ENCODE peak calls at places on chromosomes 16 and 17, in four cellular contexts. Q, I, D and J are unnamed samples.

GRCh38 chr17:67289174-67289876 is 44.3 kb upstream of the HELZ start:
- DNase-seq in Q (peak; percentile 55), I (peak; percentile 41), D (peak; percentile 74), J (no peak)

GRCh38 chr17:77429985-77430752 is 289.4 kb downstream of the SEC14L1 start:
- DNase-seq in Q (peak; percentile 99), I (peak; percentile 79), D (peak; percentile 100), J (peak; percentile 76)

GRCh38 chr17:622356-622755 is 92.3 kb downstream of the VPS53 start:
- DNase-seq in Q (peak; percentile 87), I (no peak), D (no peak), J (no peak)

GRCh38 chr17:83083368-83084201 is 4.2 kb downstream of the METRNL start:
- DNase-seq in Q (peak; percentile 99), I (no peak), D (peak; percentile 80), J (peak; percentile 70)

GRCh38 chr17:60601443-60602384 is 1.7 kb downstream of the PPM1D start:
- DNase-seq in Q (peak; percentile 81), I (peak; percentile 34), D (peak; percentile 88), J (no peak)

GRCh38 chr17:64998436-64999190 is 57.9 kb downstream of the GNA13 start:
- DNase-seq in Q (no peak), I (no peak), D (no peak), J (no peak)

GRCh38 chr16:19959736-19960135 is 75.1 kb upstream of the GPRC5B start:
- DNase-seq in Q (no peak), I (no peak), D (no peak), J (no peak)

GRCh38 chr17:78130080-78130438 is 512 bp upstream of the TMC8 start:
- DNase-seq in Q (no peak), I (no peak), D (no peak), J (no peak)

GRCh38 chr17:10492004-10492403 is 22.6 kb upstream of the MYH4 start:
- DNase-seq in Q (no peak), I (no peak), D (no peak), J (no peak)

GRCh38 chr16:19118938-19119431 is 5.2 kb downstream of the ITPRIPL2 start:
- DNase-seq in Q (peak; percentile 95), I (peak; percentile 45), D (no peak), J (no peak)

GRCh38 chr16:67397812-67398545 is 4.7 kb upstream of the TPPP3 start:
- DNase-seq in Q (no peak), I (no peak), D (peak; percentile 48), J (no peak)

GRCh38 chr16:85715169-85716015 is 26.6 kb upstream of the GINS2 start:
- DNase-seq in Q (peak; percentile 39), I (no peak), D (no peak), J (no peak)

GRCh38 chr16:72796222-72796621 is 251.7 kb downstream of the ZFHX3 start:
- DNase-seq in Q (no peak), I (no peak), D (no peak), J (no peak)

GRCh38 chr17:38875477-38876080 is 5.7 kb downstream of the LASP1 start:
- DNase-seq in Q (no peak), I (no peak), D (peak; percentile 61), J (no peak)

GRCh38 chr16:2054543-2055245 is 6.9 kb downstream of the TSC2 start:
- DNase-seq in Q (no peak), I (peak; percentile 58), D (no peak), J (no peak)

GRCh38 chr16:62036807-62037135 is 533 bp upstream of the CDH8 start:
- DNase-seq in Q (no peak), I (no peak), D (peak; percentile 82), J (no peak)

GRCh38 chr16:7316266-7316888 is 16.3 kb upstream of the RBFOX1 start:
- DNase-seq in Q (no peak), I (no peak), D (no peak), J (no peak)

GRCh38 chr16:359871-360697 is 7.6 kb upstream of the AXIN1 start:
- DNase-seq in Q (no peak), I (no peak), D (no peak), J (no peak)

GRCh38 chr16:23206986-23207385 is 24.4 kb downstream of the SCNN1G start:
- DNase-seq in Q (no peak), I (no peak), D (no peak), J (no peak)

GRCh38 chr17:47205419-47205963 is 3.7 kb upstream of the MYL4 start:
- DNase-seq in Q (peak; percentile 68), I (peak; percentile 90), D (peak; percentile 80), J (peak; percentile 38)

GRCh38 chr17:419073-419735 is 66.6 kb upstream of the RPH3AL start:
- DNase-seq in Q (no peak), I (no peak), D (no peak), J (peak; percentile 54)

GRCh38 chr17:47225911-47226688 is 17.0 kb downstream of the MYL4 start:
- DNase-seq in Q (peak; percentile 47), I (no peak), D (no peak), J (no peak)

GRCh38 chr17:50423553-50424159 is 2.4 kb upstream of the ACSF2 start:
- DNase-seq in Q (peak; percentile 91), I (peak; percentile 83), D (no peak), J (no peak)

GRCh38 chr16:70395345-70395901 is 43.5 kb downstream of the ST3GAL2 start:
- DNase-seq in Q (peak; percentile 22), I (peak; percentile 83), D (peak; percentile 97), J (peak; percentile 55)

GRCh38 chr17:57274162-57274561 is 17.8 kb downstream of the MSI2 start:
- DNase-seq in Q (no peak), I (no peak), D (no peak), J (no peak)

GRCh38 chr17:62705781-62706597 is 78.5 kb downstream of the MRC2 start:
- DNase-seq in Q (peak; percentile 47), I (no peak), D (peak; percentile 91), J (no peak)

GRCh38 chr16:381788-382717 is at the start of gene PGAP6:
- DNase-seq in Q (peak; percentile 33), I (peak; percentile 76), D (peak; percentile 81), J (peak; percentile 71)

GRCh38 chr16:67279296-67280089 is at the start of gene PLEKHG4:
- DNase-seq in Q (peak; percentile 66), I (peak; percentile 83), D (peak; percentile 90), J (peak; percentile 80)

GRCh38 chr16:89201467-89202377 is 1.4 kb upstream of the SLC22A31 start:
- DNase-seq in Q (peak; percentile 66), I (peak; percentile 81), D (peak; percentile 98), J (peak; percentile 84)

GRCh38 chr17:2191785-2192184 is 111.8 kb downstream of the SMG6 start:
- DNase-seq in Q (no peak), I (no peak), D (no peak), J (no peak)

GRCh38 chr17:12597895-12598294 is 67.8 kb upstream of the MYOCD start:
- DNase-seq in Q (no peak), I (no peak), D (no peak), J (no peak)

DNA sequence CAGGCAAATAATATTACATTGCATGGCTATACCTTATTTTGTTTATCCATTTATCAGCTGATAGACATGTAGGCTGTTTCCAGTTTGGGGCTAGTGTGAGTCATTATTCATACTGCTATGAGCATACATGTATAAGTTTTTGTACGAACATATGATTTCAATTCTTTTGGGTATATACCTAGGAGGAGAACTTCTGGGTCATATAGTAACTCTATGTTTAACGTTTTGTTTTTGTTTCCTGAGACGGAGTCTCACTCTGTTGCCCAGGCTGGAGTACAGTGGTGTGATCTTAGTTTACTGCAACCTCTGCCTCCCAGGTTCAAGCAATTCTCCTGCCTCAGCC is 2.4 kb upstream of the ITGAL start:
- DNase-seq in Q (no peak), I (no peak), D (no peak), J (no peak)
- H3K27ac ChIP-seq in Q (no peak overlapping the region), I (peak overlapping the region; percentile 2), D (no peak overlapping the region), J (no peak overlapping the region)

GRCh38 chr17:75753193-75753513 is 11.8 kb downstream of the GALK1 start:
- DNase-seq in Q (no peak), I (no peak), D (no peak), J (no peak)
- H3K4me3 ChIP-seq in Q (peak overlapping the region; percentile 56), I (peak overlapping the region; percentile 40), D (no peak overlapping the region), J (peak overlapping the region; percentile 69)

GRCh38 chr17:55402374-55402773 is 19.3 kb downstream of the MMD start:
- DNase-seq in Q (peak; percentile 6), I (no peak), D (no peak), J (no peak)

GRCh38 chr17:55410722-55411462 is 10.7 kb downstream of the MMD start:
- DNase-seq in Q (no peak), I (peak; percentile 38), D (no peak), J (no peak)

GRCh38 chr17:55407641-55408566 is 13.7 kb downstream of the MMD start:
- DNase-seq in Q (no peak), I (no peak), D (no peak), J (no peak)

GRCh38 chr17:55409030-55409800 is 12.4 kb downstream of the MMD start:
- DNase-seq in Q (no peak), I (no peak), D (no peak), J (no peak)

DNA sequence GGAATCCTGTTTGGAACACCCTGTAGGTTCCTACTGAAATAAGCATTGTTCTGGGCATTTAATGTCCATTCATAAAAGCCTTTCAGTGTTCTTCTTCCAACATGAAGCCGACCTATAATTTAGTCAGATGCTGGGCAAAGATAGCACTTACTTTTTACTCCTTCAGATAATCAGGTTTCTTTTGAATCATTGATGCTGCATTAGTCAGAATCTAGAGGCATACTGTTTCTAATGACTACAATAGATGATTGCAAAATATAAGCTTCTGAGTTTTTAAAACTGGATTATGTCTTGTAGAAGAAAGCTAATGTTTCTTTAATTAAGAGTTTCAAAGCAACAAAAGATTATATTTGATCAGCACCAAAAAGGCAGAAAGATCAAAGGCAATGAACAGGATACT is 16.0 kb downstream of the MMD start:
- DNase-seq in Q (no peak), I (no peak), D (no peak), J (no peak)
- H3K36me3 ChIP-seq in Q (peaks cover 41% of the 10 kb centered on the region), I (peaks cover 21% of the 10 kb centered on the region), D (peaks cover 85% of the 10 kb centered on the region), J (peaks cover 19% of the 10 kb centered on the region)

GRCh38 chr17:29256116-29256515 is 9.5 kb downstream of the CRYBA1 start:
- DNase-seq in Q (no peak), I (no peak), D (no peak), J (no peak)

GRCh38 chr17:29253037-29253436 is 6.4 kb downstream of the CRYBA1 start:
- DNase-seq in Q (no peak), I (no peak), D (no peak), J (no peak)

GRCh38 chr17:29256735-29257466 is 10.2 kb downstream of the CRYBA1 start:
- DNase-seq in Q (peak; percentile 53), I (no peak), D (no peak), J (no peak)

GRCh38 chr17:29251969-29252866 is 5.6 kb downstream of the CRYBA1 start:
- DNase-seq in Q (peak; percentile 50), I (no peak), D (no peak), J (no peak)

DNA sequence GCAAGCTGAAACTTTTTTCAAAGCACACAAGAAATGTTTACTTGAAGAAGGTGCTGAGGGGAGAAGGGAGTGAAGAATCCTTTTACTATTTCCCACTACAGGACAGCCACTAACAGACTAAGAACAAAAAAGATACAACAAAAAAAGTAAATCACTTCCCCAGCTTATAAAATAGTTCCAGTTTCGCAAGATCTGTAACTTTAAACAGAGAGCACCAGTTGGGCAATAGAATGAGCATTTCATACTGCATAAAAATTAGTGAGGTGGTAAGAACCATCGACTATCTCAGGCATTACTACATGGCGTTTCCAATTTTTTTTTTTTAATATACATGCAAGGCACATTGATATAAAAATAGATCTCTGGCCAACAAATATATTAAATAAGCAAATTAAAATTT is 11.1 kb downstream of the CRYBA1 start:
- DNase-seq in Q (peak; percentile 60), I (no peak), D (no peak), J (no peak)
- H3K27ac ChIP-seq in Q (no peak overlapping the region), I (no peak overlapping the region), D (no peak overlapping the region), J (no peak overlapping the region)